ENCODE peak calls at places on chromosomes 4 and X, in four cellular contexts. E is A549, K is Peyer's patch, W is transverse colon. V is an unnamed sample.

GRCh38 chr4:168321006-168321405 is 2.5 kb upstream of the DDX60 start:
- DNase-seq in E (no peak), K (no peak), W (no peak), V (no peak)

GRCh38 chr4:141255016-141255415 is 34.3 kb downstream of the ZNF330 start:
- DNase-seq in E (no peak), K (no peak), W (no peak), V (no peak)

GRCh38 chr4:168409089-168409801 is 71.0 kb downstream of the DDX60L start:
- DNase-seq in E (no peak), K (no peak), W (no peak), V (no peak)

GRCh38 chr4:155974476-155974749 is 20.7 kb upstream of the CTSO start:
- DNase-seq in E (no peak), K (no peak), W (no peak), V (no peak)

GRCh38 chr4:109609431-109609830 is 49.4 kb downstream of the MCUB start:
- DNase-seq in E (no peak), K (no peak), W (no peak), V (no peak)

GRCh38 chr4:160026720-160027119 is 923.8 kb downstream of the RAPGEF2 start:
- DNase-seq in E (peak; percentile 3), K (no peak), W (no peak), V (no peak)

GRCh38 chr4:131091896-131092295 is 1995.9 kb downstream of the C4orf33 start:
- DNase-seq in E (no peak), K (no peak), W (no peak), V (no peak)

GRCh38 chrX:140292188-140292587 is 212.7 kb downstream of the SOX3 start:
- DNase-seq in E (no peak), K (no peak), W (no peak), V (no peak)

GRCh38 chr4:55920571-55920970 is 28.2 kb upstream of the CEP135 start:
- DNase-seq in E (no peak), K (no peak), W (no peak), V (no peak)

GRCh38 chrX:81195712-81196111 is 6.0 kb downstream of the HMGN5 start:
- DNase-seq in E (peak; percentile 13), K (no peak), W (peak; percentile 57), V (peak; percentile 78)

GRCh38 chr4:52069566-52069965 is 18.5 kb downstream of the SPATA18 start:
- DNase-seq in E (no peak), K (no peak), W (no peak), V (no peak)

GRCh38 chrX:25941087-25941486 is 197.1 kb upstream of the MAGEB18 start:
- DNase-seq in E (no peak), K (no peak), W (no peak), V (no peak)

GRCh38 chrX:130825509-130825908 is 77.5 kb downstream of the ENOX2 start:
- DNase-seq in E (no peak), K (no peak), W (no peak), V (no peak)

GRCh38 chrX:13747836-13748235 is 13.3 kb downstream of the OFD1 start:
- DNase-seq in E (peak; percentile 18), K (no peak), W (peak; percentile 57), V (peak; percentile 68)

GRCh38 chr4:76752911-76753494 is 144.9 kb downstream of the SOWAHB start:
- DNase-seq in E (no peak), K (no peak), W (no peak), V (no peak)

GRCh38 chr4:8414377-8414776 is 26.1 kb downstream of the ACOX3 start:
- DNase-seq in E (no peak), K (no peak), W (no peak), V (no peak)

GRCh38 chr4:177093964-177094363 is 215.7 kb upstream of the NEIL3 start:
- DNase-seq in E (no peak), K (no peak), W (no peak), V (no peak)

GRCh38 chr4:99059550-99059949 is 29.0 kb downstream of the ADH5 start:
- DNase-seq in E (no peak), K (no peak), W (no peak), V (no peak)

GRCh38 chr4:24219171-24219570 is 329.3 kb upstream of the PPARGC1A start:
- DNase-seq in E (no peak), K (peak; percentile 59), W (no peak), V (peak; percentile 20)

GRCh38 chr4:121526509-121526908 is 145.7 kb upstream of the QRFPR start:
- DNase-seq in E (no peak), K (no peak), W (no peak), V (no peak)

GRCh38 chr4:1239141-1239948 is 9.6 kb downstream of the CTBP1 start:
- DNase-seq in E (no peak), K (peak; percentile 45), W (peak; percentile 7), V (no peak)

GRCh38 chr4:75673959-75674328 is 733 bp upstream of the G3BP2 start:
- DNase-seq in E (no peak), K (no peak), W (no peak), V (peak; percentile 31)

GRCh38 chrX:38116706-38117105 is 104.0 kb downstream of the SRPX start:
- DNase-seq in E (no peak), K (no peak), W (no peak), V (no peak)

GRCh38 chr4:14824189-14824588 is 178.1 kb upstream of the CPEB2 start:
- DNase-seq in E (no peak), K (no peak), W (peak; percentile 39), V (no peak)

DNA sequence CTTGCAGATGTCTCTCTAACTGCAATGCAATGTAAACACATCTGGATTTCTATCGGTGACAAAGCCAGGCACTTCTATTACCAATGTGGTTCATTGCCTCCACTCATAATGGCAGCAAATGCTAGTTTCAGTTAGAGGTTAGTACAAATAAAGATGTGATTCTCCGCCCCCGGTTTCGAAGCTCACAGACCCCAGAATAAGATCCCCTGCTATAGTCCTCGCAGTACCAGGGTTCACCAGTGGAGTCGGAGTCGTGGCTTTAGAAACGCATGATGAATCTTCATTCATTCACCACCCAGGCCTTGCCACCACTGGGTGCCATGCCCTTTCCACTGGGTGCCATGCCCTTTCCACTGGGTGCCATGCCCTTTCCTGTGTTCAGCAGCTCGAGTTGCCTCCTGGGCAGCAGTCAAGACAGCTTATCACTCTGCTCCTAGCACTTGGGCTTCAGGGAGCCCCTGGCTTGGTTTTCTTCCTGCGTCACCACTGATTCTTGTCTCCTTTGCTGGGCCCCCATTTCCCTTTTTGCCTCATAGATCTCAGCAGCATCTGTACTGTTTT is 3.5 kb upstream of the NAA10 start:
- DNase-seq in E (no peak), K (no peak), W (no peak), V (no peak)
- TF ChIP-seq CTCF in E (no peak), K (no peak), W (no peak), V (no peak)

GRCh38 chr4:82428969-82429727 is 1.1 kb downstream of the HNRNPDL start:
- DNase-seq in E (peak; percentile 57), K (peak; percentile 97), W (peak; percentile 95), V (peak; percentile 93)

GRCh38 chr4:82430193-82431025 is at the start of the genes ENOPH1 and HNRNPDL:
- DNase-seq in E (peak; percentile 77), K (peak; percentile 98), W (peak; percentile 96), V (peak; percentile 98)

GRCh38 chr4:82431026-82431745 is 796 bp downstream of the ENOPH1 start:
- DNase-seq in E (no peak), K (peak; percentile 77), W (peak; percentile 64), V (no peak)

GRCh38 chr4:82428526-82428968 is 1.7 kb downstream of the HNRNPDL start:
- DNase-seq in E (no peak), K (no peak), W (no peak), V (no peak)

DNA sequence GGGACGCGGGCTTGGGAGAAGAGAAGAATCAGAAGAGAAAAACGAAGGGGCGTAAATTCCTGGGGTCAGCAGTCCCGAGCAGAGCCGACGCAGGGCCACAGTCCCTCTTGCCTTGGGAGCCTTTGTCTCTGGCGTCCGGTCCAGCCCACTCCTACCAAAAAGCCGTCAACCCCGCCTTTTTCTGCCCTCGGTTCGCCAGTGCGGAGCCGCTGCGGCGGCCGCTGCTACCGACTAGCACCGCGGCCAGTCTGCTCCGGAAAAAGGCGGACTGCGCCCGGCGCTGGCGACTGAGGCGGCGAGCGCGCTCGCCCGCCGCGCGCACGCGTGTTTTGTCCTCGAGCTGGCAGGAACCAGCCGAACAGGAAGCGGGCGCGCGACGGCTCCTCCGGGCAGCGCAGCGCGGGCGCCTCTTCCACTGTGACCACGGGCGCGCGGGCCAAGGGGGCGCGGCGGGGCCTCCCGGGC is 502 bp downstream of the HNRNPDL start:
- DNase-seq in E (no peak), K (no peak), W (no peak), V (no peak)
- TF ChIP-seq POLR2A in E (no peak), K (no peak), W (no peak), V (no peak)

DNA sequence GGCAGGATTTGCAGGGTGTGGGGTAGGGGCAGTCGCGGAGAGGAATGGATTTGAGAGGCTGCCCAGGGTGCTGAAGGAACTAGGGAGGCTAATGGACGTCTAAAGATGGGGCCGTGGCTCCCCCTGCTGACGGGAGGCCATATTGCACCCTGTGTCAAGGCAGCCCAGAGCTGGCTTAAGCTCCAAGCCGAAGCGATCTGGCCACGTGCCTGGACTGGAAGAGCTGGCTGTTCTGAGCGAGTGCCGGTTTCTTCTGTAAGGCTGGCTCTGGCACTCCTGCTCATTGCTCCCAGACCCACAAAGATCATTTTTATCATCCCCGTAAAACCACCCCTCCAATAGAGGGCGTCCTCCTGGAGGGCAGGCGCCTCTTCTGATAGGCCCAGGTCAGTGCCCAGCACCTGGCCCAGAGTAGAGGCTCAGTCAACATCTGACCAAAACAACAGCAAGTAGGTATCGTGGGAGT is 5.6 kb downstream of the PNCK start:
- DNase-seq in E (peak; percentile 81), K (peak; percentile 82), W (peak; percentile 82), V (peak; percentile 94)
- TF ChIP-seq CTCF in E (peak; percentile 63), K (peak; percentile 67), W (peak; percentile 64), V (peak; percentile 71)

DNA sequence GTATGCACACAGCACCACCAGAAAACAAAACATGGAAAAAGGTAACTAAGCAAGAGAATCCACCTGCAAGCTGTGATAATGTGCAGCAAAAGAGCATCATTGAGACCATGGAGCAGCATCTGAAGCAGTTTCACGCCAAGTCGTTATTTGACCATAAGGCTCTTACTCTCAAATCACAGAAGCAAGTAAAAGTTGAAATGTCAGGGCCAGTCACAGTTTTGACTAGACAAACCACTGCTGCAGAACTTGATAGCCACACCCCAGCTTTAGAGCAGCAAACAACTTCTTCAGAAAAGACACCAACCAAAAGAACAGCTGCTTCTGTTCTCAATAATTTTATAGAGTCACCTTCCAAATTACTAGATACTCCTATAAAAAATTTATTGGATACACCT is 90.2 kb downstream of the TET2 start:
- DNase-seq in E (no peak), K (no peak), W (no peak), V (no peak)
- TF ChIP-seq POLR2A in E (no peak), K (no peak), W (no peak), V (no peak)

DNA sequence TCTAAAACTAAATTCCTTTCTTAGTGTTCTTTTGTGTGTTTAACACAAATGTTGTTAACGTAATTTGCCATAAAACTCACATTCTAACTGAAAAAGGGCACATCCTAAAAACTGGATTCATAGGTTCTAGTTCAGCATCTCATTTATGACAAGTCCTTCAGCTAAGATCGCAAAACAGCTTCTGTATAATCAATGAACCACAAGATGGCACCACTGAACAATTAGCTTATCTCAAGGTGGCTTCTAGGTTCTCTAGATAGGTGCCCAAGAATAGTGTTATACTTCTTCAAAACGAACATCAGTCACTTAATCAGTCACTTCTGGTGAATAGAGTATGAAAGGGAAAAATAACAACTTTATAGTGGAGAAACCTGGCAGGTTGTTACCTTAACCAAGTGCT is 54.3 kb downstream of the NRK start:
- DNase-seq in E (no peak), K (no peak), W (no peak), V (no peak)
- TF ChIP-seq CTCF in E (peak; percentile 23), K (peak; percentile 38), W (no peak), V (no peak)

GRCh38 chr4:186772936-186773335 is 49.3 kb upstream of the FAT1 start:
- DNase-seq in E (no peak), K (no peak), W (no peak), V (no peak)
- TF ChIP-seq POLR2A in E (no peak), K (no peak), W (no peak), V (no peak)

V was measured in testis.